ENCODE peak calls at places on chromosomes 13 and 19, in four cellular contexts. One of them, this sample, is unnamed.

GRCh38 chr13:51467730-51468129 is 14.9 kb upstream of the INTS6 start:
- DNase-seq in H7: no peak
- DNase-seq in ELR: no peak
- DNase-seq in progenitor cell of endocrine pancreas: no peak
- DNase-seq in this sample: no peak

GRCh38 chr13:37491661-37492060 is 106.9 kb downstream of the POSTN start:
- DNase-seq in ELR: no peak
- DNase-seq in progenitor cell of endocrine pancreas: no peak
- DNase-seq in H7: no peak
- DNase-seq in this sample: no peak

GRCh38 chr19:55959996-55960675 is 12.5 kb downstream of the NLRP8 start:
- DNase-seq in ELR: peak
- DNase-seq in progenitor cell of endocrine pancreas: no peak
- DNase-seq in H7: no peak
- DNase-seq in this sample: no peak

GRCh38 chr19:49415810-49416200 is 7.4 kb downstream of the PTH2 start:
- DNase-seq in ELR: no peak
- DNase-seq in H7: no peak
- DNase-seq in progenitor cell of endocrine pancreas: no peak
- DNase-seq in this sample: no peak

GRCh38 chr13:73074101-73074500 is 15.3 kb downstream of the KLF5 start:
- DNase-seq in H7: no peak
- DNase-seq in ELR: no peak
- DNase-seq in progenitor cell of endocrine pancreas: no peak
- DNase-seq in this sample: no peak

GRCh38 chr13:24147570-24147963 is 13.0 kb upstream of the SPATA13 start:
- DNase-seq in ELR: no peak
- DNase-seq in progenitor cell of endocrine pancreas: no peak
- DNase-seq in H7: no peak
- DNase-seq in this sample: no peak

GRCh38 chr19:35220315-35220921 is 8.1 kb downstream of the FAM187B start:
- DNase-seq in H7: peak
- DNase-seq in ELR: no peak
- DNase-seq in progenitor cell of endocrine pancreas: no peak
- DNase-seq in this sample: no peak

GRCh38 chr13:29423050-29423449 is 172.4 kb downstream of the SLC7A1 start:
- DNase-seq in H7: peak
- DNase-seq in ELR: no peak
- DNase-seq in progenitor cell of endocrine pancreas: no peak
- DNase-seq in this sample: no peak

GRCh38 chr19:2703691-2704216 is 1.3 kb upstream of the GNG7 start:
- DNase-seq in progenitor cell of endocrine pancreas: no peak
- DNase-seq in H7: no peak
- DNase-seq in ELR: no peak
- DNase-seq in this sample: no peak

GRCh38 chr13:97858161-97858560 is 95.3 kb upstream of the IPO5 start:
- DNase-seq in H7: no peak
- DNase-seq in ELR: no peak
- DNase-seq in progenitor cell of endocrine pancreas: no peak
- DNase-seq in this sample: no peak

GRCh38 chr19:11355160-11356073 is at the start of gene PLPPR2:
- DNase-seq in ELR: peak
- DNase-seq in progenitor cell of endocrine pancreas: peak
- DNase-seq in H7: peak
- DNase-seq in this sample: peak

GRCh38 chr19:50167314-50167721 is 4.2 kb upstream of the IZUMO2 start:
- DNase-seq in progenitor cell of endocrine pancreas: no peak
- DNase-seq in ELR: no peak
- DNase-seq in H7: no peak
- DNase-seq in this sample: peak

GRCh38 chr13:44380404-44381165 is 7.0 kb downstream of the SERP2 start:
- DNase-seq in progenitor cell of endocrine pancreas: no peak
- DNase-seq in ELR: peak
- DNase-seq in H7: no peak
- DNase-seq in this sample: no peak

GRCh38 chr13:26308250-26308649 is 54.3 kb downstream of the CDK8 start:
- DNase-seq in H7: no peak
- DNase-seq in ELR: no peak
- DNase-seq in progenitor cell of endocrine pancreas: no peak
- DNase-seq in this sample: no peak

GRCh38 chr19:54439174-54439851 is 9.7 kb upstream of the LENG8 start:
- DNase-seq in H7: peak
- DNase-seq in progenitor cell of endocrine pancreas: no peak
- DNase-seq in ELR: peak
- DNase-seq in this sample: peak

GRCh38 chr19:44757057-44757734 is 8.7 kb downstream of the BCL3 start:
- DNase-seq in progenitor cell of endocrine pancreas: peak
- DNase-seq in H7: peak
- DNase-seq in ELR: no peak
- DNase-seq in this sample: no peak

GRCh38 chr19:19405919-19406877 is 723 bp downstream of the GATAD2A start:
- DNase-seq in H7: peak
- DNase-seq in progenitor cell of endocrine pancreas: peak
- DNase-seq in ELR: peak
- DNase-seq in this sample: peak

GRCh38 chr13:42967660-42968059 is 24.4 kb downstream of the EPSTI1 start:
- DNase-seq in progenitor cell of endocrine pancreas: no peak
- DNase-seq in ELR: no peak
- DNase-seq in H7: no peak
- DNase-seq in this sample: no peak

GRCh38 chr19:42422576-42423461 is 4.4 kb downstream of the LIPE start:
- DNase-seq in H7: peak
- DNase-seq in ELR: peak
- DNase-seq in progenitor cell of endocrine pancreas: peak
- DNase-seq in this sample: peak

GRCh38 chr19:49699364-49699763 is 8.4 kb downstream of the CPT1C start:
- DNase-seq in progenitor cell of endocrine pancreas: no peak
- DNase-seq in H7: no peak
- DNase-seq in ELR: no peak
- DNase-seq in this sample: no peak

GRCh38 chr19:48750771-48751504 is 1.5 kb downstream of the FUT1 start:
- DNase-seq in H7: no peak
- DNase-seq in ELR: no peak
- DNase-seq in progenitor cell of endocrine pancreas: no peak
- DNase-seq in this sample: no peak

GRCh38 chr19:47228168-47228936 is 2.6 kb downstream of the BBC3 start:
- DNase-seq in ELR: peak
- DNase-seq in progenitor cell of endocrine pancreas: peak
- DNase-seq in H7: peak
- DNase-seq in this sample: no peak

GRCh38 chr13:30453727-30454126 is 12.0 kb downstream of the HMGB1 start:
- DNase-seq in ELR: peak
- DNase-seq in progenitor cell of endocrine pancreas: no peak
- DNase-seq in H7: no peak
- DNase-seq in this sample: no peak

GRCh38 chr13:108070925-108071324 is 144.4 kb downstream of the LIG4 start:
- DNase-seq in H7: peak
- DNase-seq in ELR: no peak
- DNase-seq in progenitor cell of endocrine pancreas: no peak
- DNase-seq in this sample: no peak

GRCh38 chr13:81597101-81597500 is 1256.2 kb upstream of the SPRY2 start:
- DNase-seq in ELR: no peak
- DNase-seq in H7: no peak
- DNase-seq in progenitor cell of endocrine pancreas: no peak
- DNase-seq in this sample: no peak

GRCh38 chr13:97274782-97275252 is 52.7 kb downstream of the MBNL2 start:
- DNase-seq in H7: no peak
- DNase-seq in ELR: peak
- DNase-seq in progenitor cell of endocrine pancreas: no peak
- DNase-seq in this sample: no peak

GRCh38 chr13:110850006-110850405 is 64.9 kb downstream of the ANKRD10 start:
- DNase-seq in H7: no peak
- DNase-seq in progenitor cell of endocrine pancreas: no peak
- DNase-seq in ELR: no peak
- DNase-seq in this sample: no peak

GRCh38 chr19:2250765-2251576 is 1.8 kb downstream of the AMH start:
- DNase-seq in H7: no peak
- DNase-seq in ELR: no peak
- DNase-seq in progenitor cell of endocrine pancreas: no peak
- DNase-seq in this sample: no peak

This sample was measured in dermis microvascular lymphatic vessel endothelial cell.